ENCODE peak calls at places on chromosome 16, in seven cellular contexts. One of them, this sample, is unnamed.

GRCh38 chr16:24717411-24717810 is 12.0 kb upstream of the TNRC6A start:
- DNase-seq in K562: no peak
- DNase-seq in cardiac muscle cell: peak
- DNase-seq in epithelial cell of esophagus: no peak
- DNase-seq in mucosa of descending colon: no peak
- DNase-seq in adipocyte: no peak
- DNase-seq in PC-9: no peak
- DNase-seq in this sample: peak

GRCh38 chr16:15484662-15485061 is 50.3 kb downstream of the BMERB1 start:
- DNase-seq in K562: no peak
- DNase-seq in epithelial cell of esophagus: peak
- DNase-seq in cardiac muscle cell: peak
- DNase-seq in adipocyte: no peak
- DNase-seq in mucosa of descending colon: no peak
- DNase-seq in PC-9: no peak
- DNase-seq in this sample: peak

GRCh38 chr16:58464047-58464915 is 35.7 kb upstream of the NDRG4 start:
- DNase-seq in adipocyte: peak
- DNase-seq in mucosa of descending colon: no peak
- DNase-seq in epithelial cell of esophagus: no peak
- DNase-seq in K562: no peak
- DNase-seq in PC-9: peak
- DNase-seq in cardiac muscle cell: no peak
- DNase-seq in this sample: no peak

GRCh38 chr16:51392651-51393187 is 241.6 kb upstream of the SALL1 start:
- DNase-seq in K562: no peak
- DNase-seq in mucosa of descending colon: no peak
- DNase-seq in epithelial cell of esophagus: peak
- DNase-seq in adipocyte: peak
- DNase-seq in cardiac muscle cell: peak
- DNase-seq in PC-9: no peak
- DNase-seq in this sample: peak

GRCh38 chr16:61812251-61812650 is 224.0 kb downstream of the CDH8 start:
- DNase-seq in adipocyte: no peak
- DNase-seq in epithelial cell of esophagus: no peak
- DNase-seq in cardiac muscle cell: no peak
- DNase-seq in K562: no peak
- DNase-seq in mucosa of descending colon: no peak
- DNase-seq in PC-9: no peak
- DNase-seq in this sample: no peak

GRCh38 chr16:67311607-67312449 is 14.7 kb downstream of the KCTD19 start:
- DNase-seq in cardiac muscle cell: peak
- DNase-seq in mucosa of descending colon: no peak
- DNase-seq in PC-9: peak
- DNase-seq in K562: no peak
- DNase-seq in adipocyte: peak
- DNase-seq in epithelial cell of esophagus: peak
- DNase-seq in this sample: peak

GRCh38 chr16:180101-180920 is at the start of gene HBQ1:
- DNase-seq in epithelial cell of esophagus: peak
- DNase-seq in PC-9: no peak
- DNase-seq in mucosa of descending colon: no peak
- DNase-seq in K562: peak
- DNase-seq in cardiac muscle cell: peak
- DNase-seq in adipocyte: peak
- DNase-seq in this sample: no peak

GRCh38 chr16:64397945-64398508 is 723.8 kb downstream of the CDH11 start:
- DNase-seq in adipocyte: no peak
- DNase-seq in K562: no peak
- DNase-seq in mucosa of descending colon: no peak
- DNase-seq in cardiac muscle cell: peak
- DNase-seq in PC-9: no peak
- DNase-seq in epithelial cell of esophagus: no peak
- DNase-seq in this sample: no peak

GRCh38 chr16:71514476-71514875 is 11.8 kb upstream of the CHST4 start:
- DNase-seq in epithelial cell of esophagus: no peak
- DNase-seq in K562: no peak
- DNase-seq in cardiac muscle cell: no peak
- DNase-seq in mucosa of descending colon: no peak
- DNase-seq in PC-9: no peak
- DNase-seq in adipocyte: no peak
- DNase-seq in this sample: no peak

GRCh38 chr16:78096386-78096785 is 3.1 kb upstream of the WWOX start:
- DNase-seq in mucosa of descending colon: no peak
- DNase-seq in PC-9: no peak
- DNase-seq in epithelial cell of esophagus: peak
- DNase-seq in cardiac muscle cell: no peak
- DNase-seq in adipocyte: no peak
- DNase-seq in K562: no peak
- DNase-seq in this sample: no peak

GRCh38 chr16:85286970-85287814 is 174.9 kb upstream of the CIBAR2 start:
- DNase-seq in mucosa of descending colon: peak
- DNase-seq in adipocyte: peak
- DNase-seq in epithelial cell of esophagus: no peak
- DNase-seq in K562: peak
- DNase-seq in cardiac muscle cell: peak
- DNase-seq in PC-9: no peak
- DNase-seq in this sample: peak

GRCh38 chr16:85969159-85969558 is 70.2 kb downstream of the IRF8 start:
- DNase-seq in epithelial cell of esophagus: no peak
- DNase-seq in adipocyte: peak
- DNase-seq in cardiac muscle cell: peak
- DNase-seq in K562: no peak
- DNase-seq in PC-9: no peak
- DNase-seq in mucosa of descending colon: no peak
- DNase-seq in this sample: peak

GRCh38 chr16:51553910-51554309 is 402.8 kb upstream of the SALL1 start:
- DNase-seq in mucosa of descending colon: no peak
- DNase-seq in epithelial cell of esophagus: peak
- DNase-seq in adipocyte: peak
- DNase-seq in K562: no peak
- DNase-seq in cardiac muscle cell: peak
- DNase-seq in PC-9: no peak
- DNase-seq in this sample: no peak

GRCh38 chr16:85556456-85557082 is 56.6 kb upstream of the GSE1 start:
- DNase-seq in epithelial cell of esophagus: peak
- DNase-seq in K562: peak
- DNase-seq in mucosa of descending colon: peak
- DNase-seq in cardiac muscle cell: peak
- DNase-seq in PC-9: peak
- DNase-seq in adipocyte: peak
- DNase-seq in this sample: no peak

GRCh38 chr16:22898874-22899348 is 84.9 kb downstream of the HS3ST2 start:
- DNase-seq in mucosa of descending colon: no peak
- DNase-seq in PC-9: peak
- DNase-seq in cardiac muscle cell: peak
- DNase-seq in K562: peak
- DNase-seq in epithelial cell of esophagus: peak
- DNase-seq in adipocyte: peak
- DNase-seq in this sample: peak

GRCh38 chr16:77599793-77600415 is 122.4 kb upstream of the NUDT7 start:
- DNase-seq in K562: peak
- DNase-seq in adipocyte: peak
- DNase-seq in epithelial cell of esophagus: peak
- DNase-seq in PC-9: no peak
- DNase-seq in cardiac muscle cell: peak
- DNase-seq in mucosa of descending colon: no peak
- DNase-seq in this sample: peak

GRCh38 chr16:56729351-56729735 is 586 bp upstream of the NUP93 start:
- DNase-seq in K562: no peak
- DNase-seq in mucosa of descending colon: no peak
- DNase-seq in cardiac muscle cell: no peak
- DNase-seq in epithelial cell of esophagus: no peak
- DNase-seq in PC-9: no peak
- DNase-seq in adipocyte: no peak
- DNase-seq in this sample: no peak

GRCh38 chr16:61879-62281 is 8.3 kb downstream of the SNRNP25 start:
- DNase-seq in PC-9: no peak
- DNase-seq in mucosa of descending colon: no peak
- DNase-seq in cardiac muscle cell: no peak
- DNase-seq in epithelial cell of esophagus: no peak
- DNase-seq in K562: no peak
- DNase-seq in adipocyte: no peak
- DNase-seq in this sample: no peak

GRCh38 chr16:424623-425081 is 797 bp upstream of the RAB11FIP3 start:
- DNase-seq in PC-9: peak
- DNase-seq in epithelial cell of esophagus: peak
- DNase-seq in cardiac muscle cell: peak
- DNase-seq in adipocyte: peak
- DNase-seq in K562: peak
- DNase-seq in mucosa of descending colon: no peak
- DNase-seq in this sample: peak

GRCh38 chr16:17313085-17313611 is 157.6 kb downstream of the XYLT1 start:
- DNase-seq in mucosa of descending colon: peak
- DNase-seq in K562: no peak
- DNase-seq in epithelial cell of esophagus: no peak
- DNase-seq in adipocyte: peak
- DNase-seq in cardiac muscle cell: peak
- DNase-seq in PC-9: peak
- DNase-seq in this sample: peak

GRCh38 chr16:23302045-23302956 is at the start of gene SCNN1B:
- DNase-seq in adipocyte: no peak
- DNase-seq in epithelial cell of esophagus: no peak
- DNase-seq in mucosa of descending colon: peak
- DNase-seq in K562: no peak
- DNase-seq in cardiac muscle cell: no peak
- DNase-seq in PC-9: peak
- DNase-seq in this sample: no peak

GRCh38 chr16:9119795-9120194 is 28.4 kb downstream of the HAPSTR1 start:
- DNase-seq in mucosa of descending colon: no peak
- DNase-seq in epithelial cell of esophagus: peak
- DNase-seq in PC-9: no peak
- DNase-seq in adipocyte: peak
- DNase-seq in cardiac muscle cell: peak
- DNase-seq in K562: no peak
- DNase-seq in this sample: peak

GRCh38 chr16:80938035-80938927 is 68.4 kb downstream of the CMC2 start:
- DNase-seq in PC-9: peak
- DNase-seq in K562: no peak
- DNase-seq in mucosa of descending colon: no peak
- DNase-seq in epithelial cell of esophagus: peak
- DNase-seq in cardiac muscle cell: peak
- DNase-seq in adipocyte: peak
- DNase-seq in this sample: peak
- H3K4me3 ChIP-seq in PC-9: no peak
- H3K4me3 ChIP-seq in K562: no peak
- H3K4me3 ChIP-seq in mucosa of descending colon: no peak
- H3K4me3 ChIP-seq in epithelial cell of esophagus: no peak
- H3K4me3 ChIP-seq in cardiac muscle cell: no peak
- H3K4me3 ChIP-seq in adipocyte: peak
- H3K4me3 ChIP-seq in this sample: peak

GRCh38 chr16:88678224-88678979 is 7.9 kb downstream of the SNAI3 start:
- DNase-seq in PC-9: no peak
- DNase-seq in K562: no peak
- DNase-seq in adipocyte: no peak
- DNase-seq in cardiac muscle cell: no peak
- DNase-seq in mucosa of descending colon: no peak
- DNase-seq in epithelial cell of esophagus: no peak
- DNase-seq in this sample: no peak
- H3K4me3 ChIP-seq in PC-9: no peak
- H3K4me3 ChIP-seq in K562: no peak
- H3K4me3 ChIP-seq in adipocyte: no peak
- H3K4me3 ChIP-seq in cardiac muscle cell: no peak
- H3K4me3 ChIP-seq in mucosa of descending colon: no peak
- H3K4me3 ChIP-seq in epithelial cell of esophagus: no peak
- H3K4me3 ChIP-seq in this sample: no peak

GRCh38 chr16:87056083-87056482 is 261.1 kb downstream of the C16orf95 start:
- DNase-seq in adipocyte: peak
- DNase-seq in K562: no peak
- DNase-seq in mucosa of descending colon: no peak
- DNase-seq in epithelial cell of esophagus: peak
- DNase-seq in PC-9: no peak
- DNase-seq in cardiac muscle cell: peak
- DNase-seq in this sample: peak

GRCh38 chr16:87056551-87056950 is 260.6 kb downstream of the C16orf95 start:
- DNase-seq in PC-9: no peak
- DNase-seq in adipocyte: no peak
- DNase-seq in mucosa of descending colon: no peak
- DNase-seq in epithelial cell of esophagus: no peak
- DNase-seq in cardiac muscle cell: no peak
- DNase-seq in K562: no peak
- DNase-seq in this sample: no peak

GRCh38 chr16:87057951-87058560 is 259.1 kb downstream of the C16orf95 start:
- DNase-seq in cardiac muscle cell: no peak
- DNase-seq in mucosa of descending colon: no peak
- DNase-seq in epithelial cell of esophagus: no peak
- DNase-seq in PC-9: no peak
- DNase-seq in adipocyte: no peak
- DNase-seq in K562: no peak
- DNase-seq in this sample: no peak

GRCh38 chr16:87058728-87059250 is 258.4 kb downstream of the C16orf95 start:
- DNase-seq in adipocyte: no peak
- DNase-seq in K562: no peak
- DNase-seq in mucosa of descending colon: no peak
- DNase-seq in PC-9: no peak
- DNase-seq in cardiac muscle cell: no peak
- DNase-seq in epithelial cell of esophagus: no peak
- DNase-seq in this sample: no peak

DNA sequence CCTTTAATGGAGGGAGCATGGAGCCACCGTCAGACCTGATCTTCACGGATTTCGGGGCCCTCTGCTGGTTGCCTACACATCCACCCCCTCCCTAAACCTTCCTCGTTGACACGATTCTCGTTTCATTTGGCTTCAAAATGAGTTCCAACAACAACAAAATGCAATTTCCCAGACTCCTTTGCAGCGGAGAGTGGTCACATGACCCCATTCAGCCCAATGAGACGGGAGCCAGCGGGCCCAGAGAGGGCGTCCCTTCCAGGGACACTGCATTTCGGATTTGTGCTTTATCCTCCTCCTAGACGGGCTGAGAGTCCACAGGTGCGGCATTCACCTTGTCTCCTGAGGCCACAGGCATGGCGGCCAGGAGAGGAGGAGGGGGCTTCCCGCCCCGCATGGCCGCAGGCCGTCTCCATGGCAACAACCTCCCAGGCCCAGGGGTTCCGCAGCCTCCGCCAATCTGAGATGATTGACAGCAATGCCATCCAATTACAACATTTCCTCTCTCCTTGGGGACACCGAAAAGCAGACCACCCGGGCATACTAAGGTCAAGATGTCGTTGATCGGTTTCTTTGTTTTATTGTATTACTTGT is 259.8 kb downstream of the C16orf95 start:
- DNase-seq in mucosa of descending colon: no peak
- DNase-seq in cardiac muscle cell: no peak
- DNase-seq in K562: peak
- DNase-seq in adipocyte: no peak
- DNase-seq in epithelial cell of esophagus: no peak
- DNase-seq in PC-9: no peak
- DNase-seq in this sample: peak
- H3K4me3 ChIP-seq in mucosa of descending colon: no peak
- H3K4me3 ChIP-seq in cardiac muscle cell: no peak
- H3K4me3 ChIP-seq in K562: no peak
- H3K4me3 ChIP-seq in adipocyte: no peak
- H3K4me3 ChIP-seq in epithelial cell of esophagus: no peak
- H3K4me3 ChIP-seq in PC-9: no peak
- H3K4me3 ChIP-seq in this sample: no peak

DNA sequence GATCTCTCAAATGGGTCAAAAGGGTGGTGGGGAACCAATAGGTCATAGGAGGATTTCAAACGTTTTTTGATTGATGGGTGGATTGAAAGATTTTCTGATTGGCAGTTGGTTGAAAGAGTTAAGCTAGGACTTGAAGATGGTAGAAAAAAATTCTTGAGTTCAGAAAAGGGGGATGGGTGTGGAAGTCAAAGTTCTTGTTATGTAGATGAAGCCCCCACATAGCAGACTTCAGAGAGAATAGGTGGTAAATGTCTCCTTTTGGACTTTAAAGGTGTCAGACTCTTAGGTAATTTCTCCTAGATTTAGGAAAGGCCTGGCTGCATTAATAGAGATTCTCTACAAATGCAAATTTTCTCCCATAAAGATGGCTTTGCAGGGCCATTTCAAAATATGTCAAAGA is 163.3 kb downstream of the HS3ST4 start:
- DNase-seq in epithelial cell of esophagus: no peak
- DNase-seq in K562: no peak
- DNase-seq in cardiac muscle cell: no peak
- DNase-seq in adipocyte: no peak
- DNase-seq in PC-9: no peak
- DNase-seq in mucosa of descending colon: no peak
- DNase-seq in this sample: no peak
- H3K4me3 ChIP-seq in epithelial cell of esophagus: no peak
- H3K4me3 ChIP-seq in K562: no peak
- H3K4me3 ChIP-seq in cardiac muscle cell: no peak
- H3K4me3 ChIP-seq in adipocyte: no peak
- H3K4me3 ChIP-seq in PC-9: no peak
- H3K4me3 ChIP-seq in mucosa of descending colon: no peak
- H3K4me3 ChIP-seq in this sample: no peak